ENCODE peak calls at places on chromosomes 16 and 17, in seven cellular contexts. I is Kasumi-1, K is OCI-LY7, F is amygdala, B is neuronal stem cell, T is midbrain, O is B cell. N is an unnamed sample.

GRCh38 chr17:72365857-72366415 is 245.1 kb downstream of the SOX9 start:
- DNase-seq in F (no peak), I (no peak), T (no peak), B (no peak), K (no peak), O (peak), N (no peak)

GRCh38 chr16:86396918-86397317 is 113.4 kb upstream of the FOXF1 start:
- DNase-seq in I (no peak), B (no peak), O (no peak), T (no peak), F (no peak), K (no peak), N (no peak)

GRCh38 chr17:73255671-73256181 is 6.0 kb downstream of the CPSF4L start:
- DNase-seq in T (peak), K (peak), B (peak), O (peak), I (peak), F (peak), N (peak)

GRCh38 chr17:34068506-34069035 is 186.5 kb upstream of the CCL2 start:
- DNase-seq in F (no peak), B (no peak), K (no peak), T (no peak), I (no peak), O (no peak), N (no peak)

GRCh38 chr16:31427441-31428276 is 501 bp downstream of the COX6A2 start:
- DNase-seq in T (peak), K (no peak), O (peak), B (no peak), F (peak), I (no peak), N (peak)

GRCh38 chr17:27576429-27577123 is 54.4 kb upstream of the LGALS9 start:
- DNase-seq in F (no peak), O (no peak), T (peak), K (no peak), B (no peak), I (no peak), N (no peak)

GRCh38 chr17:64226132-64226531 is 36.9 kb downstream of the TEX2 start:
- DNase-seq in T (no peak), B (no peak), K (no peak), O (no peak), F (no peak), I (no peak), N (no peak)

GRCh38 chr17:64007838-64008282 is 9.7 kb downstream of the PRR29 start:
- DNase-seq in B (no peak), T (no peak), K (no peak), O (no peak), I (no peak), F (no peak), N (no peak)

GRCh38 chr16:89402962-89403361 is 87.4 kb downstream of the ANKRD11 start:
- DNase-seq in K (peak), F (no peak), B (no peak), T (no peak), O (peak), I (no peak), N (no peak)

GRCh38 chr16:87525352-87525751 is 32.5 kb upstream of the ZCCHC14 start:
- DNase-seq in B (no peak), I (no peak), F (no peak), O (no peak), K (no peak), T (no peak), N (no peak)

GRCh38 chr16:17170435-17170834 is 300.3 kb downstream of the XYLT1 start:
- DNase-seq in F (no peak), I (no peak), O (no peak), K (no peak), B (no peak), T (no peak), N (no peak)

GRCh38 chr17:68398731-68399637 is 58.3 kb downstream of the WIPI1 start:
- DNase-seq in T (peak), K (peak), F (no peak), O (peak), B (peak), I (peak), N (peak)

GRCh38 chr16:20430948-20431347 is 20.4 kb upstream of the ACSM2A start:
- DNase-seq in I (no peak), O (no peak), B (no peak), F (no peak), T (no peak), K (no peak), N (no peak)

GRCh38 chr17:49944451-49944850 is 24.5 kb upstream of the DLX4 start:
- DNase-seq in B (no peak), I (no peak), O (no peak), K (no peak), F (no peak), T (no peak), N (no peak)

GRCh38 chr17:77036841-77037381 is 103.9 kb upstream of the SEC14L1 start:
- DNase-seq in T (peak), F (peak), O (no peak), K (peak), I (peak), B (no peak), N (peak)